ENCODE peak calls at places on chromosome 5, in nine cellular contexts. V, L, P, C, X, K, O, H and F are unnamed samples.

GRCh38 chr5:1349246-1349645 is 4.3 kb upstream of the CLPTM1L start:
- DNase-seq in V (no peak), L (no peak), P (no peak), C (no peak), X (no peak), K (no peak), O (no peak), H (peak), F (no peak)

GRCh38 chr5:120139039-120139438 is 325.1 kb upstream of the PRR16 start:
- DNase-seq in V (no peak), L (no peak), P (no peak), C (no peak), X (peak), K (peak), O (peak), H (no peak), F (no peak)

GRCh38 chr5:74316064-74316586 is 324.4 kb downstream of the ENC1 start:
- DNase-seq in V (no peak), L (no peak), P (peak), C (no peak), X (peak), K (peak), O (peak), H (peak), F (no peak)

GRCh38 chr5:173472784-173473278 is 143.6 kb downstream of the BOD1 start:
- DNase-seq in V (peak), L (no peak), P (no peak), C (peak), X (peak), K (no peak), O (no peak), H (no peak), F (no peak)

GRCh38 chr5:136677219-136677618 is 311.9 kb upstream of the TRPC7 start:
- DNase-seq in V (no peak), L (no peak), P (no peak), C (no peak), X (peak), K (no peak), O (no peak), H (no peak), F (no peak)

GRCh38 chr5:150278916-150279315 is 10.7 kb downstream of the CAMK2A start:
- DNase-seq in V (no peak), L (no peak), P (no peak), C (no peak), X (peak), K (no peak), O (peak), H (no peak), F (no peak)

GRCh38 chr5:180988011-180988410 is 635 bp upstream of the BTNL3 start:
- DNase-seq in V (no peak), L (no peak), P (no peak), C (no peak), X (no peak), K (no peak), O (no peak), H (no peak), F (no peak)

GRCh38 chr5:157046041-157046440 is 12.9 kb downstream of the HAVCR1 start:
- DNase-seq in V (peak), L (peak), P (no peak), C (peak), X (peak), K (peak), O (no peak), H (no peak), F (no peak)